ENCODE peak calls at places on chromosomes 12 and 14, in nine cellular contexts. One of them, this sample, is unnamed.

GRCh38 chr14:52808101-52808500 is 16.7 kb upstream of the GNPNAT1 start:
- DNase-seq in psoas muscle: no peak
- DNase-seq in fibroblast of pulmonary artery: no peak
- DNase-seq in OCI-LY7: no peak
- DNase-seq in naive thymus-derived CD4-positive, alpha-beta T cell: no peak
- DNase-seq in fibroblast of mammary gland: no peak
- DNase-seq in HAP-1: no peak
- DNase-seq in DND-41: no peak
- DNase-seq in H7: no peak
- DNase-seq in this sample: no peak

GRCh38 chr14:100547633-100548294 is 39.5 kb downstream of the BEGAIN start:
- DNase-seq in psoas muscle: no peak
- DNase-seq in fibroblast of pulmonary artery: peak
- DNase-seq in OCI-LY7: peak
- DNase-seq in naive thymus-derived CD4-positive, alpha-beta T cell: peak
- DNase-seq in fibroblast of mammary gland: no peak
- DNase-seq in HAP-1: no peak
- DNase-seq in DND-41: peak
- DNase-seq in H7: no peak
- DNase-seq in this sample: no peak

GRCh38 chr14:61226015-61226654 is 55.0 kb downstream of the TMEM30B start:
- DNase-seq in psoas muscle: no peak
- DNase-seq in fibroblast of pulmonary artery: no peak
- DNase-seq in OCI-LY7: no peak
- DNase-seq in naive thymus-derived CD4-positive, alpha-beta T cell: no peak
- DNase-seq in fibroblast of mammary gland: no peak
- DNase-seq in HAP-1: no peak
- DNase-seq in DND-41: no peak
- DNase-seq in H7: no peak
- DNase-seq in this sample: peak

GRCh38 chr12:64171715-64172114 is 50.4 kb downstream of the KICS2 start:
- DNase-seq in psoas muscle: no peak
- DNase-seq in fibroblast of pulmonary artery: peak
- DNase-seq in OCI-LY7: no peak
- DNase-seq in naive thymus-derived CD4-positive, alpha-beta T cell: no peak
- DNase-seq in fibroblast of mammary gland: peak
- DNase-seq in HAP-1: no peak
- DNase-seq in DND-41: no peak
- DNase-seq in H7: no peak
- DNase-seq in this sample: no peak

GRCh38 chr14:73231874-73232851 is 5.1 kb upstream of the PAPLN start:
- DNase-seq in psoas muscle: peak
- DNase-seq in fibroblast of pulmonary artery: no peak
- DNase-seq in OCI-LY7: peak
- DNase-seq in naive thymus-derived CD4-positive, alpha-beta T cell: no peak
- DNase-seq in fibroblast of mammary gland: no peak
- DNase-seq in HAP-1: peak
- DNase-seq in DND-41: no peak
- DNase-seq in H7: peak
- DNase-seq in this sample: no peak

GRCh38 chr12:110649341-110649847 is 35.5 kb downstream of the TCTN1 start:
- DNase-seq in psoas muscle: no peak
- DNase-seq in fibroblast of pulmonary artery: peak
- DNase-seq in OCI-LY7: peak
- DNase-seq in naive thymus-derived CD4-positive, alpha-beta T cell: no peak
- DNase-seq in fibroblast of mammary gland: no peak
- DNase-seq in HAP-1: no peak
- DNase-seq in DND-41: no peak
- DNase-seq in H7: peak
- DNase-seq in this sample: no peak

GRCh38 chr12:46494424-46494823 is 121.9 kb upstream of the SLC38A2 start:
- DNase-seq in psoas muscle: no peak
- DNase-seq in fibroblast of pulmonary artery: peak
- DNase-seq in OCI-LY7: no peak
- DNase-seq in naive thymus-derived CD4-positive, alpha-beta T cell: no peak
- DNase-seq in fibroblast of mammary gland: peak
- DNase-seq in HAP-1: no peak
- DNase-seq in DND-41: no peak
- DNase-seq in H7: peak
- DNase-seq in this sample: no peak

GRCh38 chr14:78278464-78278863 is 108.3 kb downstream of the NRXN3 start:
- DNase-seq in psoas muscle: no peak
- DNase-seq in fibroblast of pulmonary artery: no peak
- DNase-seq in OCI-LY7: no peak
- DNase-seq in naive thymus-derived CD4-positive, alpha-beta T cell: no peak
- DNase-seq in fibroblast of mammary gland: no peak
- DNase-seq in HAP-1: no peak
- DNase-seq in DND-41: no peak
- DNase-seq in H7: peak
- DNase-seq in this sample: no peak

GRCh38 chr12:66541446-66541845 is 137.4 kb downstream of the GRIP1 start:
- DNase-seq in psoas muscle: no peak
- DNase-seq in fibroblast of pulmonary artery: no peak
- DNase-seq in OCI-LY7: no peak
- DNase-seq in naive thymus-derived CD4-positive, alpha-beta T cell: no peak
- DNase-seq in fibroblast of mammary gland: no peak
- DNase-seq in HAP-1: no peak
- DNase-seq in DND-41: no peak
- DNase-seq in H7: no peak
- DNase-seq in this sample: no peak

GRCh38 chr14:75132374-75133086 is 5.7 kb upstream of the NEK9 start:
- DNase-seq in psoas muscle: no peak
- DNase-seq in fibroblast of pulmonary artery: peak
- DNase-seq in OCI-LY7: peak
- DNase-seq in naive thymus-derived CD4-positive, alpha-beta T cell: peak
- DNase-seq in fibroblast of mammary gland: peak
- DNase-seq in HAP-1: peak
- DNase-seq in DND-41: peak
- DNase-seq in H7: peak
- DNase-seq in this sample: peak

DNA sequence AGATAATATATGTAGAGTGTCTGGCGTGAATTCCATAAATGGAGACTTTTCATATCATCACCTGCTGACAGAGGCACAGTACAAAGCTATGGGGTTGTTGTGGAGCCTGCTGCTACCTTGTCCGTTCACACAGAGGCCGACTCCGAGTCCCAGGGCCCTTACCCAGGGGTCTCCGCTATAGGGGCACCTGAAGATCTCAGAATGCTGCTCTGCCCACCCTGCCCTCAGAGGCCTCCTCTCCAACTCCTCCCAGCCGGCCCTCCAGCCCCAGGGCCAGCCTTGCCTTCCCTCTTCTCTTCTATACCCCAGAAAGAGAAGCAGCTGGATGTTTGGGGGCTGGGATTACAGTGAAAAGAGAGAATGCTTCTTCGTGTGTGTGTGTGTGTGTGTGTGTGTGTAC is 21.3 kb downstream of the NCKAP5L start:
- DNase-seq in psoas muscle: no peak
- DNase-seq in fibroblast of pulmonary artery: no peak
- DNase-seq in OCI-LY7: no peak
- DNase-seq in naive thymus-derived CD4-positive, alpha-beta T cell: no peak
- DNase-seq in fibroblast of mammary gland: no peak
- DNase-seq in HAP-1: no peak
- DNase-seq in DND-41: no peak
- DNase-seq in H7: no peak
- DNase-seq in this sample: no peak
- H3K4me3 ChIP-seq in psoas muscle: no peak
- H3K4me3 ChIP-seq in fibroblast of pulmonary artery: no peak
- H3K4me3 ChIP-seq in OCI-LY7: no peak
- H3K4me3 ChIP-seq in naive thymus-derived CD4-positive, alpha-beta T cell: no peak
- H3K4me3 ChIP-seq in fibroblast of mammary gland: no peak
- H3K4me3 ChIP-seq in HAP-1: no peak
- H3K4me3 ChIP-seq in DND-41: no peak
- H3K4me3 ChIP-seq in H7: no peak
- H3K4me3 ChIP-seq in this sample: no peak

GRCh38 chr14:94110552-94111181 is at the start of gene IFI27:
- DNase-seq in psoas muscle: no peak
- DNase-seq in fibroblast of pulmonary artery: peak
- DNase-seq in OCI-LY7: no peak
- DNase-seq in naive thymus-derived CD4-positive, alpha-beta T cell: no peak
- DNase-seq in fibroblast of mammary gland: peak
- DNase-seq in HAP-1: no peak
- DNase-seq in DND-41: no peak
- DNase-seq in H7: peak
- DNase-seq in this sample: no peak

GRCh38 chr14:94109915-94110250 is 653 bp upstream of the IFI27 start:
- DNase-seq in psoas muscle: no peak
- DNase-seq in fibroblast of pulmonary artery: no peak
- DNase-seq in OCI-LY7: no peak
- DNase-seq in naive thymus-derived CD4-positive, alpha-beta T cell: no peak
- DNase-seq in fibroblast of mammary gland: no peak
- DNase-seq in HAP-1: no peak
- DNase-seq in DND-41: no peak
- DNase-seq in H7: no peak
- DNase-seq in this sample: no peak

GRCh38 chr14:94112513-94113060 is 2.1 kb downstream of the IFI27 start:
- DNase-seq in psoas muscle: no peak
- DNase-seq in fibroblast of pulmonary artery: no peak
- DNase-seq in OCI-LY7: no peak
- DNase-seq in naive thymus-derived CD4-positive, alpha-beta T cell: no peak
- DNase-seq in fibroblast of mammary gland: no peak
- DNase-seq in HAP-1: peak
- DNase-seq in DND-41: no peak
- DNase-seq in H7: no peak
- DNase-seq in this sample: no peak

GRCh38 chr14:94113073-94113472 is 2.5 kb downstream of the IFI27 start:
- DNase-seq in psoas muscle: no peak
- DNase-seq in fibroblast of pulmonary artery: no peak
- DNase-seq in OCI-LY7: no peak
- DNase-seq in naive thymus-derived CD4-positive, alpha-beta T cell: no peak
- DNase-seq in fibroblast of mammary gland: no peak
- DNase-seq in HAP-1: no peak
- DNase-seq in DND-41: no peak
- DNase-seq in H7: no peak
- DNase-seq in this sample: no peak

DNA sequence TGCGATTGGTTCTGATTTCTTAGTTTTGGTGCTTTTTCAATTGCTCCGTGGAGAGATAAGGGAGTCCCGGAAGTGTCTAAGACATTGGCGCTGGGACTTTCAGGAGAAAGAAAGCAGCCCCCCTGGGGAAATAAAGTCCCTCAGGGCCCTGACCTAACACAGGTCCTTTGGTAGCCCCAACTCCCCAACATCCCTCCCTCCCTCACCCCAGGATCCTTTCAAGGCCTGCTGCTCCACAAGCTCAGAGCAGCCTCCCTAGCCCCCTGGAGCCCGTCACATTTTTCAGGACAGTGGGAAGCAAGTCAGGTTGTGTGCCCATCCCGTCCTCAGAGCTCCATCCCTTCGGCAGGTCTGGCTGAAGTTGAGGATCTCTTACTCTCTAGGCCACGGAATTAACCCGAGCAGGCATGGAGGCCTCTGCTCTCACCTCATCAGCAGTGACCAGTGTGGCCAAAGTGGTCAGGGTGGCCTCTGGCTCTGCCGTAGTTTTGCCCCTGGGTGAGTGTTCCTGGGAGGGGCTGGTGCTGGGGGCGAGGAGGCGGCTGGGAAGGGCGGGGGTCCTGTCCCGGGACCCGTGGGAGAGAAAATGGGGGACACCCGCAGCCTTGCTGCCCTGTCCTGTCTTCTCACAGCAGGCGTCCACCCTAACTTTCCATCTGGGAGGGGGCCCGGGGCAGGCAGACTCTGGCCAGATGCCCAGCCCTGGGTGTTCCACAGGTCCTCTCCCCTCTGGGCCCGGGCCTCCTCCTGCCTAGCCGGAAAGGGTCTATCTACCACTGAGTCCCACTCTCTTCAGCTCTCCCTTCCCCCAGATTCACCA is 950 bp downstream of the IFI27 start:
- DNase-seq in psoas muscle: no peak
- DNase-seq in fibroblast of pulmonary artery: no peak
- DNase-seq in OCI-LY7: no peak
- DNase-seq in naive thymus-derived CD4-positive, alpha-beta T cell: no peak
- DNase-seq in fibroblast of mammary gland: no peak
- DNase-seq in HAP-1: no peak
- DNase-seq in DND-41: no peak
- DNase-seq in H7: no peak
- DNase-seq in this sample: no peak
- H3K4me3 ChIP-seq in psoas muscle: peak
- H3K4me3 ChIP-seq in fibroblast of pulmonary artery: no peak
- H3K4me3 ChIP-seq in OCI-LY7: no peak
- H3K4me3 ChIP-seq in naive thymus-derived CD4-positive, alpha-beta T cell: no peak
- H3K4me3 ChIP-seq in fibroblast of mammary gland: peak
- H3K4me3 ChIP-seq in HAP-1: no peak
- H3K4me3 ChIP-seq in DND-41: no peak
- H3K4me3 ChIP-seq in H7: no peak
- H3K4me3 ChIP-seq in this sample: no peak

DNA sequence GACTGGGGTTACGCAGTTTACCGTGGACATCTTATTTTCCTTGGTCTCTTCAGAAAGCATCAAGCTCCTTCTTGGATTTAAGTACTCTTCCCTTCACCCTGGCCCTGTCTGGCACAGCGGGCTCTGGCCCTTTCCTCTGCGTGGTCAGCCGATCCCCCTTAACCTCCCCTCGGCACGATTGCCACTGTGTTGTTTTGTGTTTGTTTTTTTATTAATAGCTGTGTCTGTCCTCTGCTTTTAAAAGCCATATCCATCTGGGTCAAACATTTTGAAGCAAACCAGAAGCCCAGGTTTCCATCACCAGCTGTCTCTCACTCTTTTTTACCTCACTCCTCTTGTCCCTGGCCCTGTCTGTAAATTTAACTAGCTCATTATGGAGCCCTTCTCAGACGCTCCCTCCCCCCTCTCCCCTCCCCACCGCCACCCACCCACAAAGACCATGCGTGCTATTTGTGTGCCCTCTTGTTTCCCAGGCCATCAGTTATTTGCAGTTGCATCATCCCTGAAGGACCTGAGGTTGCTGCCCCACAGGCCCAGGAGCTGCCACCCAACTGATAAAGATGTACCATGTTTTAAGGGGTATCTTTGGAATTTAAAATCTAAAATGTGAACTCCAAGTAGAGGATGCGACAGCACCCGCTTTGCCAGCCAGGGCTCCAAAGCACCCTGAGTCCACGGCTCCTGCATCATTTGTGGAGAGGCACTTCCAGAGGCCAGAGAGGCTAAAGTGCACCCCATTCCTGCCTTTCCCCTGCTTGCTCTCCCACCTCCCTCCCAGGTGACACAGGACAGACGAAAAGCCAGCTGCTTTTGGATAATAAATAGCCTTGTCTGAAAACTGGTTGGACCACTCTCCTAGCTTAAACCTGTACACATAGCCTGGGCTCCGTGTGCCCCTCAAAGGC is 3.9 kb downstream of the BCL11B start:
- DNase-seq in psoas muscle: no peak
- DNase-seq in fibroblast of pulmonary artery: no peak
- DNase-seq in OCI-LY7: no peak
- DNase-seq in naive thymus-derived CD4-positive, alpha-beta T cell: peak
- DNase-seq in fibroblast of mammary gland: no peak
- DNase-seq in HAP-1: no peak
- DNase-seq in DND-41: peak
- DNase-seq in H7: no peak
- DNase-seq in this sample: no peak
- H3K4me3 ChIP-seq in psoas muscle: no peak
- H3K4me3 ChIP-seq in fibroblast of pulmonary artery: no peak
- H3K4me3 ChIP-seq in OCI-LY7: no peak
- H3K4me3 ChIP-seq in naive thymus-derived CD4-positive, alpha-beta T cell: peak
- H3K4me3 ChIP-seq in fibroblast of mammary gland: no peak
- H3K4me3 ChIP-seq in HAP-1: no peak
- H3K4me3 ChIP-seq in DND-41: peak
- H3K4me3 ChIP-seq in H7: peak
- H3K4me3 ChIP-seq in this sample: no peak

GRCh38 chr14:85701763-85702162 is 171.8 kb downstream of the FLRT2 start:
- DNase-seq in psoas muscle: no peak
- DNase-seq in fibroblast of pulmonary artery: no peak
- DNase-seq in OCI-LY7: no peak
- DNase-seq in naive thymus-derived CD4-positive, alpha-beta T cell: no peak
- DNase-seq in fibroblast of mammary gland: no peak
- DNase-seq in HAP-1: no peak
- DNase-seq in DND-41: no peak
- DNase-seq in H7: no peak
- DNase-seq in this sample: no peak
- H3K4me3 ChIP-seq in psoas muscle: no peak
- H3K4me3 ChIP-seq in fibroblast of pulmonary artery: no peak
- H3K4me3 ChIP-seq in OCI-LY7: no peak
- H3K4me3 ChIP-seq in naive thymus-derived CD4-positive, alpha-beta T cell: no peak
- H3K4me3 ChIP-seq in fibroblast of mammary gland: no peak
- H3K4me3 ChIP-seq in HAP-1: no peak
- H3K4me3 ChIP-seq in DND-41: no peak
- H3K4me3 ChIP-seq in H7: no peak
- H3K4me3 ChIP-seq in this sample: no peak

This sample was measured in skeletal muscle cell.